ENCODE peak calls at places on chromosomes 1 and 21, in eight cellular contexts. B is fibroblast of the aortic adventitia; F is lower lobe of right lung; M is fibroblast of mammary gland; X is glutamatergic neuron; U is heart left ventricle; W is WTC11; T is CD4-positive, alpha-beta T cell. R is an unnamed sample.
A peak's percentile ranks its signal among the peaks of the same experiment; 100 is the strongest.

GRCh38 chr1:110627763-110628162 is 21.6 kb upstream of the KCNA2 start:
- DNase-seq in B (no peak), F (no peak), M (no peak), X (no peak), U (no peak), W (no peak), T (no peak), R (no peak)

GRCh38 chr1:40305451-40305850 is 11.6 kb downstream of the COL9A2 start:
- DNase-seq in B (peak; percentile 27), F (no peak), M (peak; percentile 25), X (no peak), U (no peak), W (peak; percentile 27), T (no peak), R (peak; percentile 34)

GRCh38 chr1:116586741-116587143 is 15.9 kb upstream of the CD58 start:
- DNase-seq in B (no peak), F (no peak), M (no peak), X (no peak), U (no peak), W (no peak), T (no peak), R (no peak)

GRCh38 chr1:56820755-56821461 is 1.7 kb upstream of the FYB2 start:
- DNase-seq in B (peak; percentile 79), F (peak; percentile 82), M (peak; percentile 76), X (peak; percentile 96), U (peak; percentile 80), W (peak; percentile 97), T (peak; percentile 27), R (peak; percentile 78)

GRCh38 chr1:159009704-159010361 is at the start of gene IFI16:
- DNase-seq in B (peak; percentile 98), F (no peak), M (peak; percentile 98), X (no peak), U (no peak), W (no peak), T (peak; percentile 49), R (peak; percentile 99)

GRCh38 chr1:28139033-28139712 is 37.3 kb downstream of the PTAFR start:
- DNase-seq in B (peak; percentile 73), F (no peak), M (peak; percentile 95), X (no peak), U (no peak), W (no peak), T (no peak), R (peak; percentile 65)

GRCh38 chr21:42012344-42012743 is 2.2 kb upstream of the ZBTB21 start:
- DNase-seq in B (no peak), F (no peak), M (no peak), X (no peak), U (no peak), W (no peak), T (no peak), R (no peak)

GRCh38 chr1:175221548-175222175 is 29.1 kb upstream of the KIAA0040 start:
- DNase-seq in B (peak; percentile 10), F (peak; percentile 53), M (no peak), X (no peak), U (peak; percentile 48), W (peak; percentile 63), T (no peak), R (peak; percentile 91)

GRCh38 chr1:15816674-15817073 is 9.2 kb upstream of the UQCRHL start:
- DNase-seq in B (peak; percentile 40), F (no peak), M (no peak), X (no peak), U (no peak), W (no peak), T (no peak), R (no peak)

GRCh38 chr1:1889847-1890505 is 911 bp downstream of the GNB1 start:
- DNase-seq in B (no peak), F (peak; percentile 92), M (peak; percentile 34), X (peak; percentile 47), U (peak; percentile 80), W (no peak), T (no peak), R (peak; percentile 40)

GRCh38 chr1:113109908-113110554 is 37.0 kb downstream of the LRIG2 start:
- DNase-seq in B (peak; percentile 98), F (no peak), M (peak; percentile 98), X (no peak), U (no peak), W (no peak), T (no peak), R (peak; percentile 62)

GRCh38 chr21:46289655-46290178 is 3.6 kb downstream of the YBEY start:
- DNase-seq in B (no peak), F (no peak), M (no peak), X (no peak), U (no peak), W (no peak), T (no peak), R (no peak)

GRCh38 chr1:55466921-55467320 is 251.8 kb upstream of the USP24 start:
- DNase-seq in B (peak; percentile 51), F (no peak), M (peak; percentile 52), X (no peak), U (no peak), W (no peak), T (no peak), R (no peak)
- TF ChIP-seq CTCF in B (peak; percentile 23), F (no peak), M (no peak), X (no peak), U (no peak), W (no peak), T (no peak), R (no peak)

GRCh38 chr1:103266036-103266435 is 157.7 kb upstream of the COL11A1 start:
- DNase-seq in B (peak; percentile 7), F (no peak), M (no peak), X (no peak), U (no peak), W (no peak), T (no peak), R (no peak)

GRCh38 chr1:103273106-103273505 is 164.8 kb upstream of the COL11A1 start:
- DNase-seq in B (no peak), F (no peak), M (no peak), X (no peak), U (no peak), W (no peak), T (no peak), R (no peak)

GRCh38 chr1:103265551-103265950 is 157.2 kb upstream of the COL11A1 start:
- DNase-seq in B (no peak), F (no peak), M (no peak), X (no peak), U (no peak), W (no peak), T (no peak), R (no peak)

GRCh38 chr1:103267271-103267670 is 158.9 kb upstream of the COL11A1 start:
- DNase-seq in B (no peak), F (no peak), M (no peak), X (no peak), U (no peak), W (no peak), T (no peak), R (no peak)

DNA sequence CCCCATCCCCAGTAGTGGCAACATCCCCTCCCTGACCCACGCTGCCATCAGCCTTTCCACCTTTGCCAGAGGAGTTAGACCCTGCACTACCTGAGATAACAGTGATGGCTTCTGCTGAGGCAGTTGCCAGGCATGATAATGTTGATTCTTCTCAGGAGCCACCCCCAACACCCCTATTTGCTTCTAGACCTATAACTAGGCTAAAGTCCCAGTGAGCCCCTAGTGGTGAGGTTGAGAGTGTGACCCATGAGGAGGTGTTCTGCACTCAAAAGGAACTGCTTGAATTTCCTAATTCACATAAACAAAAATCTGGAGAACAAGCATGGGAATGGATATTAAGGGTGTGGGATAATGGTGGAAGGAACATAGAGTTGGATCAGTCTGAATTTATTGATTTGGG is 159.6 kb upstream of the COL11A1 start:
- DNase-seq in B (no peak), F (no peak), M (no peak), X (no peak), U (no peak), W (peak; percentile 23), T (no peak), R (peak; percentile 7)
- TF ChIP-seq CTCF in B (no peak), F (no peak), M (no peak), X (no peak), U (no peak), W (no peak), T (no peak), R (no peak)

GRCh38 chr1:11266268-11267074 is 4.1 kb upstream of the MTOR start:
- DNase-seq in B (no peak), F (no peak), M (no peak), X (no peak), U (no peak), W (no peak), T (no peak), R (no peak)

GRCh38 chr1:11262171-11263049 is at the start of gene MTOR:
- DNase-seq in B (peak; percentile 100), F (peak; percentile 99), M (peak; percentile 100), X (peak; percentile 94), U (peak; percentile 100), W (peak; percentile 97), T (peak; percentile 94), R (peak; percentile 100)
- TF ChIP-seq CTCF in B (peak; percentile 19), F (peak; percentile 16), M (peak; percentile 18), X (no peak), U (no peak), W (no peak), T (no peak), R (peak; percentile 17)

GRCh38 chr1:220528679-220529529 is 968 bp downstream of the MARK1 start:
- DNase-seq in B (no peak), F (no peak), M (no peak), X (peak; percentile 55), U (no peak), W (peak; percentile 53), T (no peak), R (peak; percentile 31)

GRCh38 chr1:220527279-220528048 is 472 bp upstream of the MARK1 start:
- DNase-seq in B (peak; percentile 2), F (no peak), M (no peak), X (peak; percentile 36), U (peak; percentile 60), W (no peak), T (no peak), R (peak; percentile 17)

GRCh38 chr1:220529530-220529920 is 1.6 kb downstream of the MARK1 start:
- DNase-seq in B (no peak), F (no peak), M (no peak), X (no peak), U (no peak), W (no peak), T (no peak), R (no peak)

GRCh38 chr1:220528049-220528678 is at the start of gene MARK1:
- DNase-seq in B (peak; percentile 1), F (peak; percentile 54), M (peak; percentile 29), X (peak; percentile 78), U (peak; percentile 88), W (peak; percentile 69), T (no peak), R (peak; percentile 76)

GRCh38 chr1:220526294-220526693 is 1.6 kb upstream of the MARK1 start:
- DNase-seq in B (no peak), F (no peak), M (no peak), X (peak; percentile 36), U (no peak), W (peak; percentile 18), T (no peak), R (peak; percentile 60)
- TF ChIP-seq CTCF in B (no peak), F (no peak), M (peak; percentile 23), X (peak; percentile 34), U (no peak), W (no peak), T (no peak), R (peak; percentile 18)